ENCODE peak calls at places on chromosomes 3 and 15, in ten cellular contexts. One of them, this sample, is unnamed.

GRCh38 chr15:57797145-57797544 is 90.6 kb downstream of the POLR2M start:
- DNase-seq in right cardiac atrium: no peak
- DNase-seq in skeletal muscle cell: no peak
- DNase-seq in fibroblast of mammary gland: no peak
- DNase-seq in cardiac muscle cell: no peak
- DNase-seq in CD8-positive, alpha-beta memory T cell: no peak
- DNase-seq in CD8-positive, alpha-beta T cell: no peak
- DNase-seq in AG04449: no peak
- DNase-seq in astrocyte of the cerebellum: no peak
- DNase-seq in cardiac fibroblast: no peak
- DNase-seq in this sample: no peak

GRCh38 chr15:80434926-80435720 is 30.9 kb downstream of the ARNT2 start:
- DNase-seq in fibroblast of mammary gland: no peak
- DNase-seq in AG04449: no peak
- DNase-seq in right cardiac atrium: no peak
- DNase-seq in cardiac fibroblast: no peak
- DNase-seq in skeletal muscle cell: no peak
- DNase-seq in CD8-positive, alpha-beta memory T cell: no peak
- DNase-seq in astrocyte of the cerebellum: no peak
- DNase-seq in CD8-positive, alpha-beta T cell: no peak
- DNase-seq in cardiac muscle cell: no peak
- DNase-seq in this sample: no peak

GRCh38 chr3:190097617-190098016 is 23.1 kb downstream of the P3H2 start:
- DNase-seq in cardiac muscle cell: peak; percentile 46
- DNase-seq in AG04449: no peak
- DNase-seq in CD8-positive, alpha-beta memory T cell: no peak
- DNase-seq in right cardiac atrium: no peak
- DNase-seq in fibroblast of mammary gland: no peak
- DNase-seq in CD8-positive, alpha-beta T cell: no peak
- DNase-seq in cardiac fibroblast: no peak
- DNase-seq in skeletal muscle cell: no peak
- DNase-seq in astrocyte of the cerebellum: no peak
- DNase-seq in this sample: no peak

GRCh38 chr3:9932843-9933560 is 632 bp upstream of the CRELD1 start:
- DNase-seq in CD8-positive, alpha-beta T cell: peak; percentile 87
- DNase-seq in astrocyte of the cerebellum: no peak
- DNase-seq in cardiac muscle cell: peak; percentile 87
- DNase-seq in skeletal muscle cell: no peak
- DNase-seq in right cardiac atrium: peak; percentile 93
- DNase-seq in CD8-positive, alpha-beta memory T cell: peak; percentile 93
- DNase-seq in AG04449: no peak
- DNase-seq in cardiac fibroblast: peak; percentile 86
- DNase-seq in fibroblast of mammary gland: peak; percentile 75
- DNase-seq in this sample: no peak

GRCh38 chr3:197003461-197004385 is 25.9 kb downstream of the MELTF start:
- DNase-seq in right cardiac atrium: peak; percentile 72
- DNase-seq in CD8-positive, alpha-beta memory T cell: peak; percentile 49
- DNase-seq in skeletal muscle cell: no peak
- DNase-seq in AG04449: no peak
- DNase-seq in CD8-positive, alpha-beta T cell: no peak
- DNase-seq in cardiac fibroblast: no peak
- DNase-seq in cardiac muscle cell: no peak
- DNase-seq in fibroblast of mammary gland: peak; percentile 9
- DNase-seq in astrocyte of the cerebellum: no peak
- DNase-seq in this sample: no peak

GRCh38 chr15:82849556-82850241 is 40.3 kb downstream of the WHAMM start:
- DNase-seq in fibroblast of mammary gland: peak; percentile 86
- DNase-seq in CD8-positive, alpha-beta memory T cell: no peak
- DNase-seq in right cardiac atrium: peak; percentile 89
- DNase-seq in astrocyte of the cerebellum: peak; percentile 62
- DNase-seq in cardiac fibroblast: peak; percentile 88
- DNase-seq in AG04449: no peak
- DNase-seq in cardiac muscle cell: peak; percentile 90
- DNase-seq in CD8-positive, alpha-beta T cell: peak; percentile 41
- DNase-seq in skeletal muscle cell: peak; percentile 55
- DNase-seq in this sample: peak; percentile 88

GRCh38 chr15:59294961-59295741 is 77.5 kb downstream of the MYO1E start:
- DNase-seq in CD8-positive, alpha-beta T cell: no peak
- DNase-seq in right cardiac atrium: no peak
- DNase-seq in cardiac muscle cell: no peak
- DNase-seq in cardiac fibroblast: peak; percentile 95
- DNase-seq in AG04449: peak; percentile 92
- DNase-seq in CD8-positive, alpha-beta memory T cell: no peak
- DNase-seq in fibroblast of mammary gland: peak; percentile 97
- DNase-seq in skeletal muscle cell: peak; percentile 81
- DNase-seq in astrocyte of the cerebellum: peak; percentile 70
- DNase-seq in this sample: no peak

GRCh38 chr15:63157891-63158431 is 684 bp upstream of the RPS27L start:
- DNase-seq in fibroblast of mammary gland: peak; percentile 83
- DNase-seq in CD8-positive, alpha-beta memory T cell: no peak
- DNase-seq in right cardiac atrium: peak; percentile 66
- DNase-seq in AG04449: peak; percentile 31
- DNase-seq in cardiac fibroblast: peak; percentile 86
- DNase-seq in CD8-positive, alpha-beta T cell: peak; percentile 11
- DNase-seq in skeletal muscle cell: peak; percentile 53
- DNase-seq in astrocyte of the cerebellum: peak; percentile 53
- DNase-seq in cardiac muscle cell: peak; percentile 77
- DNase-seq in this sample: peak; percentile 22

GRCh38 chr3:140626856-140627255 is 51.0 kb upstream of the TRIM42 start:
- DNase-seq in right cardiac atrium: no peak
- DNase-seq in CD8-positive, alpha-beta memory T cell: no peak
- DNase-seq in fibroblast of mammary gland: no peak
- DNase-seq in cardiac muscle cell: no peak
- DNase-seq in AG04449: no peak
- DNase-seq in astrocyte of the cerebellum: no peak
- DNase-seq in skeletal muscle cell: no peak
- DNase-seq in cardiac fibroblast: no peak
- DNase-seq in CD8-positive, alpha-beta T cell: no peak
- DNase-seq in this sample: no peak

GRCh38 chr3:179956416-179956830 is 80.3 kb downstream of the PEX5L start:
- DNase-seq in right cardiac atrium: no peak
- DNase-seq in cardiac fibroblast: no peak
- DNase-seq in skeletal muscle cell: no peak
- DNase-seq in fibroblast of mammary gland: no peak
- DNase-seq in AG04449: no peak
- DNase-seq in CD8-positive, alpha-beta T cell: no peak
- DNase-seq in CD8-positive, alpha-beta memory T cell: no peak
- DNase-seq in astrocyte of the cerebellum: peak; percentile 35
- DNase-seq in cardiac muscle cell: no peak
- DNase-seq in this sample: no peak

GRCh38 chr15:62068071-62068786 is 1.5 kb downstream of the C2CD4A start:
- DNase-seq in cardiac fibroblast: peak; percentile 60
- DNase-seq in skeletal muscle cell: no peak
- DNase-seq in CD8-positive, alpha-beta memory T cell: peak; percentile 49
- DNase-seq in AG04449: no peak
- DNase-seq in CD8-positive, alpha-beta T cell: peak; percentile 9
- DNase-seq in fibroblast of mammary gland: peak; percentile 36
- DNase-seq in cardiac muscle cell: peak; percentile 44
- DNase-seq in astrocyte of the cerebellum: no peak
- DNase-seq in right cardiac atrium: peak; percentile 84
- DNase-seq in this sample: no peak

GRCh38 chr3:189457201-189457607 is 174.0 kb upstream of the TP63 start:
- DNase-seq in skeletal muscle cell: peak; percentile 5
- DNase-seq in right cardiac atrium: no peak
- DNase-seq in AG04449: no peak
- DNase-seq in cardiac muscle cell: no peak
- DNase-seq in astrocyte of the cerebellum: peak; percentile 59
- DNase-seq in CD8-positive, alpha-beta T cell: no peak
- DNase-seq in CD8-positive, alpha-beta memory T cell: no peak
- DNase-seq in cardiac fibroblast: peak; percentile 8
- DNase-seq in fibroblast of mammary gland: peak; percentile 35
- DNase-seq in this sample: no peak

GRCh38 chr3:42655331-42655888 is 1.9 kb downstream of the ZBTB47 start:
- DNase-seq in skeletal muscle cell: no peak
- DNase-seq in fibroblast of mammary gland: no peak
- DNase-seq in cardiac muscle cell: no peak
- DNase-seq in CD8-positive, alpha-beta T cell: no peak
- DNase-seq in right cardiac atrium: peak; percentile 76
- DNase-seq in cardiac fibroblast: no peak
- DNase-seq in CD8-positive, alpha-beta memory T cell: no peak
- DNase-seq in astrocyte of the cerebellum: no peak
- DNase-seq in AG04449: no peak
- DNase-seq in this sample: no peak

GRCh38 chr3:46129588-46130272 is 78.4 kb downstream of the CCR1 start:
- DNase-seq in CD8-positive, alpha-beta T cell: no peak
- DNase-seq in fibroblast of mammary gland: no peak
- DNase-seq in astrocyte of the cerebellum: no peak
- DNase-seq in right cardiac atrium: no peak
- DNase-seq in skeletal muscle cell: no peak
- DNase-seq in cardiac fibroblast: no peak
- DNase-seq in cardiac muscle cell: no peak
- DNase-seq in AG04449: no peak
- DNase-seq in CD8-positive, alpha-beta memory T cell: no peak
- DNase-seq in this sample: no peak

GRCh38 chr15:58398643-58399042 is 33.1 kb upstream of the LIPC start:
- DNase-seq in fibroblast of mammary gland: no peak
- DNase-seq in astrocyte of the cerebellum: no peak
- DNase-seq in AG04449: no peak
- DNase-seq in cardiac fibroblast: no peak
- DNase-seq in CD8-positive, alpha-beta T cell: no peak
- DNase-seq in skeletal muscle cell: no peak
- DNase-seq in CD8-positive, alpha-beta memory T cell: no peak
- DNase-seq in cardiac muscle cell: no peak
- DNase-seq in right cardiac atrium: no peak
- DNase-seq in this sample: no peak

GRCh38 chr3:32121137-32121536 is 14.7 kb downstream of the GPD1L start:
- DNase-seq in CD8-positive, alpha-beta T cell: no peak
- DNase-seq in skeletal muscle cell: no peak
- DNase-seq in CD8-positive, alpha-beta memory T cell: no peak
- DNase-seq in AG04449: no peak
- DNase-seq in fibroblast of mammary gland: no peak
- DNase-seq in right cardiac atrium: no peak
- DNase-seq in cardiac fibroblast: no peak
- DNase-seq in astrocyte of the cerebellum: no peak
- DNase-seq in cardiac muscle cell: no peak
- DNase-seq in this sample: no peak

GRCh38 chr3:114445233-114445632 is 151.4 kb downstream of the TIGIT start:
- DNase-seq in AG04449: no peak
- DNase-seq in cardiac fibroblast: peak; percentile 19
- DNase-seq in skeletal muscle cell: no peak
- DNase-seq in astrocyte of the cerebellum: no peak
- DNase-seq in cardiac muscle cell: no peak
- DNase-seq in CD8-positive, alpha-beta T cell: no peak
- DNase-seq in fibroblast of mammary gland: peak; percentile 47
- DNase-seq in CD8-positive, alpha-beta memory T cell: no peak
- DNase-seq in right cardiac atrium: no peak
- DNase-seq in this sample: no peak
- H3K4me3 ChIP-seq in AG04449: no peak overlapping the region
- H3K4me3 ChIP-seq in cardiac fibroblast: no peak overlapping the region
- H3K4me3 ChIP-seq in skeletal muscle cell: no peak overlapping the region
- H3K4me3 ChIP-seq in astrocyte of the cerebellum: no peak overlapping the region
- H3K4me3 ChIP-seq in cardiac muscle cell: no peak overlapping the region
- H3K4me3 ChIP-seq in CD8-positive, alpha-beta T cell: no peak overlapping the region
- H3K4me3 ChIP-seq in fibroblast of mammary gland: no peak overlapping the region
- H3K4me3 ChIP-seq in CD8-positive, alpha-beta memory T cell: no peak overlapping the region
- H3K4me3 ChIP-seq in right cardiac atrium: no peak overlapping the region
- H3K4me3 ChIP-seq in this sample: no peak overlapping the region

DNA sequence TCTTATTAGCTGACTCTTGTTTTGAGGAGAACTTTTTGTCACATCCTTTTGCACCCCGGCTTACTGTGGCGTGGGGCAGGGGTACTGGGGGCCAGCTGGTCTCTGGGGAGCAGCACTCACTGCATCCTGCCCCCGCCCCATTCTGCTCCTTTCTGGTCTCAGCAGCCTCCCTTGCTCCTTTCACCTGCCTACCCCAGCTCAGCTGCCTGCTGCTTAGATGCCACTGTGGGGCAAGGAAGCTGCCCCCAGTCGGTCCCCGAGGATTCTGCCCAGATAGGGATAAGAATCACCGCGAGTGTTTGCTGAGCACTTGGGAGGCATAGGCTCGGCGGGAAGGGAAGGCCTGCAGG is 32.0 kb downstream of the APBA2 start:
- DNase-seq in AG04449: no peak
- DNase-seq in cardiac fibroblast: no peak
- DNase-seq in CD8-positive, alpha-beta T cell: no peak
- DNase-seq in CD8-positive, alpha-beta memory T cell: no peak
- DNase-seq in right cardiac atrium: no peak
- DNase-seq in fibroblast of mammary gland: no peak
- DNase-seq in skeletal muscle cell: no peak
- DNase-seq in astrocyte of the cerebellum: no peak
- DNase-seq in cardiac muscle cell: no peak
- DNase-seq in this sample: no peak
- H3K4me3 ChIP-seq in AG04449: no peak overlapping the region
- H3K4me3 ChIP-seq in cardiac fibroblast: no peak overlapping the region
- H3K4me3 ChIP-seq in CD8-positive, alpha-beta T cell: no peak overlapping the region
- H3K4me3 ChIP-seq in CD8-positive, alpha-beta memory T cell: no peak overlapping the region
- H3K4me3 ChIP-seq in right cardiac atrium: no peak overlapping the region
- H3K4me3 ChIP-seq in fibroblast of mammary gland: no peak overlapping the region
- H3K4me3 ChIP-seq in skeletal muscle cell: no peak overlapping the region
- H3K4me3 ChIP-seq in astrocyte of the cerebellum: no peak overlapping the region
- H3K4me3 ChIP-seq in cardiac muscle cell: no peak overlapping the region
- H3K4me3 ChIP-seq in this sample: no peak overlapping the region

DNA sequence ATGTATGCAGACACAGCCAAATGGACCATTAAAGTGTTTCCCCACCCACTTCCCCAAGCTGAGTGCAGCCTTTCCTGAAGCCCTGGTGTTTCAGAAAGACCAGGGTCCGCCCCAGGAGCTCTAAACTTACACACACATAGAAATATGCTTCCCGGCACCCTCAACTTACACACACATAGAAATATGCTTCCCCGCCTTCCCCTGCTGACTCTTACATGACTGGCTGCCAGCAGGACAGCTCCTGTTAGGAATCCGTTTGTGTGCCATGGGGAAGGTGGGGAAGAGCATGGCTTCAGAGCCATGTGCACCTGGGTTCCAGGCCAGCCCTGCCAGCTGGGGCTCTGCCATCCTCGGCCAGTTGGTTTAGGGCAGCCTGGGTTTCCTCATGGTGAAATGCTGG is 3.6 kb downstream of the CLEC3B start:
- DNase-seq in AG04449: no peak
- DNase-seq in CD8-positive, alpha-beta memory T cell: no peak
- DNase-seq in fibroblast of mammary gland: peak; percentile 63
- DNase-seq in skeletal muscle cell: no peak
- DNase-seq in astrocyte of the cerebellum: no peak
- DNase-seq in CD8-positive, alpha-beta T cell: no peak
- DNase-seq in cardiac muscle cell: no peak
- DNase-seq in cardiac fibroblast: peak; percentile 75
- DNase-seq in right cardiac atrium: peak; percentile 63
- DNase-seq in this sample: no peak
- H3K4me3 ChIP-seq in AG04449: no peak overlapping the region
- H3K4me3 ChIP-seq in CD8-positive, alpha-beta memory T cell: no peak overlapping the region
- H3K4me3 ChIP-seq in fibroblast of mammary gland: no peak overlapping the region
- H3K4me3 ChIP-seq in skeletal muscle cell: no peak overlapping the region
- H3K4me3 ChIP-seq in astrocyte of the cerebellum: no peak overlapping the region
- H3K4me3 ChIP-seq in CD8-positive, alpha-beta T cell: no peak overlapping the region
- H3K4me3 ChIP-seq in cardiac muscle cell: no peak overlapping the region
- H3K4me3 ChIP-seq in cardiac fibroblast: no peak overlapping the region
- H3K4me3 ChIP-seq in right cardiac atrium: no peak overlapping the region
- H3K4me3 ChIP-seq in this sample: no peak overlapping the region

DNA sequence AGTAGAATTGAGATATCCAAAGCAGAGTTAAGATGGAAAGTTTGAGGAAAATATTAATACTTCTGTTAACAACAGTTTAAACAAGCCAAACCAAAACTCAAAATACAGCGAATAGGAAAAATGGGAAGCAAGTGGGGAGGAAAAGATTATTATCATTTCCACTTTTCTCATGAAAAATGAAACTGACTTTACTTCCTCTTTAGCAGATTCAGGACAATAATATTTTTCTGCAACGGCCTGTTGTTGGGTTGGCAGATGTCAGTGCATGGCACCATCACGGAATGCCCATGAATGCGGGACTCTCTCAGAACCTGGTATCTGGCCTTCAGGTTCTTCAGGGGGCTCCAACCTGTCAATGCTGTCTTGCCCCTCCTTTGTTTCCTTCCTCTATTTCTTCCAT is 11.1 kb downstream of the ANKUB1 start:
- DNase-seq in right cardiac atrium: no peak
- DNase-seq in CD8-positive, alpha-beta T cell: no peak
- DNase-seq in cardiac fibroblast: no peak
- DNase-seq in astrocyte of the cerebellum: no peak
- DNase-seq in CD8-positive, alpha-beta memory T cell: no peak
- DNase-seq in cardiac muscle cell: no peak
- DNase-seq in skeletal muscle cell: no peak
- DNase-seq in fibroblast of mammary gland: no peak
- DNase-seq in AG04449: no peak
- DNase-seq in this sample: no peak
- H3K4me3 ChIP-seq in right cardiac atrium: no peak overlapping the region
- H3K4me3 ChIP-seq in CD8-positive, alpha-beta T cell: no peak overlapping the region
- H3K4me3 ChIP-seq in cardiac fibroblast: no peak overlapping the region
- H3K4me3 ChIP-seq in astrocyte of the cerebellum: no peak overlapping the region
- H3K4me3 ChIP-seq in CD8-positive, alpha-beta memory T cell: no peak overlapping the region
- H3K4me3 ChIP-seq in cardiac muscle cell: no peak overlapping the region
- H3K4me3 ChIP-seq in skeletal muscle cell: no peak overlapping the region
- H3K4me3 ChIP-seq in fibroblast of mammary gland: no peak overlapping the region
- H3K4me3 ChIP-seq in AG04449: no peak overlapping the region
- H3K4me3 ChIP-seq in this sample: no peak overlapping the region